ENCODE peak calls at places on chromosomes 16 and 17, in four cellular contexts. G is epithelial cell of esophagus, Q is NCI-H2171 treated with DMSO at 0.1 percent for 48 hours, C is AG04450. R is an unnamed sample.

GRCh38 chr16:27665881-27666280 is 115.9 kb downstream of the KATNIP start:
- DNase-seq in G (no peak), Q (no peak), C (no peak), R (no peak)

GRCh38 chr16:85357924-85358505 is 245.7 kb upstream of the CIBAR2 start:
- DNase-seq in G (no peak), Q (no peak), C (no peak), R (no peak)

GRCh38 chr16:450800-451512 is 25.5 kb downstream of the RAB11FIP3 start:
- DNase-seq in G (no peak), Q (peak), C (no peak), R (no peak)

GRCh38 chr16:70634861-70635260 is 11.5 kb upstream of the IL34 start:
- DNase-seq in G (no peak), Q (no peak), C (no peak), R (no peak)

GRCh38 chr17:56451629-56452028 is 141.9 kb upstream of the NOG start:
- DNase-seq in G (peak), Q (no peak), C (no peak), R (no peak)

GRCh38 chr17:37848690-37849616 is 75.3 kb upstream of the TBC1D3K start:
- DNase-seq in G (peak), Q (no peak), C (peak), R (peak)

GRCh38 chr16:56657555-56658430 is at the start of gene MT1F:
- DNase-seq in G (peak), Q (peak), C (no peak), R (no peak)

GRCh38 chr16:12508054-12508453 is 295.6 kb downstream of the CPPED1 start:
- DNase-seq in G (no peak), Q (no peak), C (no peak), R (no peak)

GRCh38 chr17:81540676-81541027 is 11.5 kb downstream of the FAAP100 start:
- DNase-seq in G (no peak), Q (no peak), C (no peak), R (no peak)

R was measured in GM04503.